ENCODE peak calls at places on chromosomes 2 and 18, in seven cellular contexts. V, A, C, U, H, K and R are unnamed samples.

GRCh38 chr2:33213648-33214047 is 262.8 kb upstream of the RASGRP3 start:
- DNase-seq in H (no peak), C (no peak), K (no peak), V (no peak), U (peak), A (no peak), R (no peak)

GRCh38 chr2:7029291-7030059 is 112.3 kb downstream of the RNF144A start:
- DNase-seq in V (no peak), C (no peak), K (no peak), U (no peak), A (no peak), H (no peak), R (no peak)

GRCh38 chr2:33238111-33238510 is 238.3 kb upstream of the RASGRP3 start:
- DNase-seq in H (peak), C (no peak), A (peak), U (peak), K (no peak), V (no peak), R (no peak)

GRCh38 chr2:6963727-6964126 is 46.5 kb downstream of the RNF144A start:
- DNase-seq in U (no peak), C (no peak), H (no peak), K (no peak), A (no peak), V (no peak), R (no peak)

GRCh38 chr2:54897420-54898310 is 152.6 kb downstream of the RTN4 start:
- DNase-seq in A (no peak), H (no peak), K (no peak), C (no peak), V (no peak), U (no peak), R (no peak)

GRCh38 chr18:55790296-55790695 is 202.3 kb upstream of the TCF4 start:
- DNase-seq in K (no peak), H (peak), C (no peak), V (no peak), U (peak), A (peak), R (no peak)

GRCh38 chr2:180231015-180231414 is 223.9 kb upstream of the CWC22 start:
- DNase-seq in A (no peak), C (peak), V (no peak), H (no peak), U (no peak), K (peak), R (no peak)

GRCh38 chr2:19299032-19299431 is 59.4 kb downstream of the OSR1 start:
- DNase-seq in A (no peak), H (peak), C (no peak), U (peak), K (no peak), V (no peak), R (no peak)

GRCh38 chr2:12399244-12399643 is 317.5 kb upstream of the TRIB2 start:
- DNase-seq in K (no peak), V (no peak), U (no peak), A (no peak), C (no peak), H (no peak), R (no peak)

GRCh38 chr18:32093523-32093922 is 1.8 kb downstream of the RNF138 start:
- DNase-seq in V (no peak), K (no peak), H (no peak), A (no peak), U (peak), C (no peak), R (no peak)

GRCh38 chr2:199471443-199472057 is 13.8 kb upstream of the SATB2 start:
- DNase-seq in V (peak), C (peak), K (peak), U (peak), A (peak), H (peak), R (peak)

GRCh38 chr2:181264016-181264415 is 193.2 kb upstream of the ITGA4 start:
- DNase-seq in V (no peak), K (no peak), U (no peak), H (no peak), C (peak), A (no peak), R (no peak)

GRCh38 chr2:240126731-240127130 is 9.4 kb downstream of the COPS9 start:
- DNase-seq in A (no peak), K (no peak), V (peak), C (no peak), U (no peak), H (no peak), R (no peak)

GRCh38 chr2:122203523-122203922 is 448.1 kb downstream of the TSN start:
- DNase-seq in H (no peak), C (no peak), V (no peak), K (no peak), U (peak), A (no peak), R (no peak)

GRCh38 chr18:13179566-13180113 is 38.9 kb upstream of the LDLRAD4 start:
- DNase-seq in C (no peak), A (no peak), H (no peak), K (no peak), V (no peak), U (no peak), R (no peak)

GRCh38 chr2:96699021-96699420 is 40.8 kb downstream of the LMAN2L start:
- DNase-seq in V (no peak), U (no peak), C (no peak), H (no peak), A (no peak), K (no peak), R (no peak)

GRCh38 chr2:232576995-232577394 is 26.5 kb downstream of the EIF4E2 start:
- DNase-seq in C (no peak), A (no peak), V (no peak), U (peak), H (peak), K (no peak), R (no peak)

GRCh38 chr2:11833601-11834000 is 87.2 kb downstream of the LPIN1 start:
- DNase-seq in U (peak), H (peak), C (no peak), V (no peak), A (no peak), K (no peak), R (no peak)

GRCh38 chr2:204483497-204484164 is 61.6 kb upstream of the PARD3B start:
- DNase-seq in K (no peak), H (peak), C (no peak), A (no peak), V (no peak), U (no peak), R (no peak)

GRCh38 chr2:126227250-126227649 is 428.7 kb upstream of the GYPC start:
- DNase-seq in K (peak), C (no peak), H (no peak), A (no peak), U (no peak), V (no peak), R (no peak)

GRCh38 chr2:64141711-64142405 is 2.4 kb downstream of the PELI1 start:
- DNase-seq in A (no peak), U (peak), H (peak), K (peak), V (no peak), C (no peak), R (no peak)

GRCh38 chr2:7007846-7008741 is 90.9 kb downstream of the RNF144A start:
- DNase-seq in U (no peak), A (peak), H (peak), C (no peak), K (peak), V (no peak), R (no peak)

GRCh38 chr2:17353268-17353667 is 165.0 kb downstream of the RAD51AP2 start:
- DNase-seq in K (peak), H (no peak), A (no peak), U (no peak), V (no peak), C (no peak), R (no peak)

GRCh38 chr2:173432049-173432754 is 77.5 kb downstream of the CDCA7 start:
- DNase-seq in C (no peak), K (no peak), A (no peak), H (no peak), V (no peak), U (peak), R (no peak)

GRCh38 chr2:1478311-1479305 is 65.3 kb downstream of the TPO start:
- DNase-seq in A (no peak), U (no peak), C (no peak), V (no peak), K (no peak), H (no peak), R (no peak)

DNA sequence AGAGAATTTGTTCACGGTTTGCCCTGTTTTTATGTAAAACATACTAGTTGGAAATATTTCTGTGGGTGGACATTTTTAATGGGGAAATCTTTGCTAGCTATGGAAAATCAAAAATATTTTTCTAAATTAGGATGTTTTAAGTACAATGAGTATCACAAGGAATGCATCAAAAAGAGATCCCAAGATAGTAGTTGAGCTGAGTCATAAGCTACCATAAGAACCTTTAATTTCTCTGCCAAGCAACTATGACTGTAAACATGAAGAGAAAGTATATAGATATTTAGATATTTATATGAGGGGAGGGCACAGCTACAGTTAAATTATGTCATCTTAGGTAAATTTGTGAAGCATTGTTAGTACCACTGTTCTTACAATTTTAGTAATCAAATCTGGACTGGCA is 646.2 kb downstream of the XIRP2 start:
- DNase-seq in V (no peak), U (peak), C (no peak), K (no peak), A (no peak), H (no peak), R (no peak)
- H3K23ac ChIP-seq in V (no peak), U (no peak), C (no peak), K (no peak), A (no peak), H (no peak), R (no peak)

DNA sequence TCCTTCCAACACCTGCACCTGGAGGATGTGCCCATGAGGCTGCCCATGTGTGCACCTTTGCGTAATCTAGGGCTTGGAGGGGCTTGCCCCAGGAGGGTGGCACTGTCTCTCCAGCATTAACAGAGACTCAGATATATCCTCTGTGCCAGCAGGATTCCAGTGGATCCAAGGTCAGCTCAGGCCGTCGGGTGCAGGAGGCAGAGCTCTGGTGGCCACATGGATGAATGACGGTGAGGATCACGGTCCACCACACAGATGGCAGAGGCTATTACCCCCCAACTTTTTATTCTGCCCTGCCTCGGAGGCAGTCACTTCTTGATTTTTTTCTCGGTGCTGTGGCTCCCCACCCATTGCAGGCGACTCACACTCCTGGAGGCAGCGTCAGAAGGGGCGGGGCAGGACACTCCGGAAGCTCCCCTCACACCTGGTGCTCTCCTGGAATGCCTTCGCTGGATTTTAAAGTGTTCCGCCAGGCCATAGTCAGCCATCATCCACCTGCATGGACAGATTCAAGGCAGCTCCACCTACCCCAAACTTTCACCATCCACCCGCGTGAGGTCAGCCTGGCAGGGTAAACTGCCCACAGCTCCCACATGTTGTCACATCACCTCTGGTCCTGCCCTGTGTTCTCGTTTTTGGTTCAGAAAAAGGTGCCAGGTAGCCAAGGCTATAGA is 602.9 kb upstream of the RAB6C start:
- DNase-seq in C (no peak), V (peak), U (no peak), K (peak), H (no peak), A (peak), R (no peak)
- H3K23ac ChIP-seq in C (no peak), V (no peak), U (no peak), K (no peak), H (no peak), A (no peak), R (no peak)

GRCh38 chr2:99471635-99472326 is 18.0 kb downstream of the REV1 start:
- DNase-seq in A (no peak), V (no peak), H (no peak), K (no peak), U (no peak), C (no peak), R (no peak)
- H3K23ac ChIP-seq in A (no peak), V (no peak), H (no peak), K (no peak), U (no peak), C (no peak), R (no peak)

GRCh38 chr2:102193074-102193473 is 6.3 kb downstream of the IL1RL2 start:
- DNase-seq in K (no peak), V (no peak), U (peak), H (no peak), C (no peak), A (peak), R (no peak)
- H3K23ac ChIP-seq in K (no peak), V (no peak), U (no peak), H (no peak), C (no peak), A (no peak), R (no peak)

DNA sequence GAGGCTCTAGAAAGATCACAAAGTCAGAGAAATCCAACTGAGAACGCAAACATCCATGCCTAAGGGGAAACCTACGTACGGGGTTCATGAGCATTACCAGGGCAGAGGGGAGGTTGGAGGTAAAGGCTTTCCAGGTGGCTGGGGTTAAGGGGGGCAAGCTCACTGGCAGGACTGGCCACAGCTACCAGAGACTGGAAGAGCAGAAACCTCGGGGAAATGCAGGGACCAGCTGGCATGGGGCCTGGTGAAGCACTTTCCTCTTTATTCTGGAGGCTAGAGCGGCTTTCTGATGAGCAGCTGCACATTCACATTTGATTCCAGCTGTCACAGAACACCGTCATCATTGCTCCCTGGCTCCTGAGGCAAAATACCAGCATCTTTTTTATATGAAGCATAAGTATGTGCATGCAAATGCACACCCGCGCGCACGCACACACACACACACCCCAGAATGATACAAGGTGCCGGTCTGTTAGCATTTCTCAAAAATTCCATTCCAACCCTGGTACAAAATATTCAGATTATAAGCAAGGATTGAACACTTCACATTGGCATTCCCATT is 28.7 kb upstream of the LRRC30 start:
- DNase-seq in C (no peak), V (no peak), K (no peak), U (no peak), A (peak), H (no peak), R (no peak)
- H3K23ac ChIP-seq in C (no peak), V (no peak), K (no peak), U (no peak), A (no peak), H (no peak), R (no peak)

GRCh38 chr2:175446201-175446600 is 264.7 kb upstream of the ATP5MC3 start:
- DNase-seq in K (no peak), U (no peak), A (no peak), H (no peak), V (no peak), C (no peak), R (no peak)
- H3K23ac ChIP-seq in K (no peak), U (no peak), A (no peak), H (no peak), V (no peak), C (no peak), R (no peak)